ENCODE peak calls at places on chromosomes 6 and 20, in four cellular contexts. K, T, S and G are unnamed samples.

GRCh38 chr20:9051508-9051907 is 17.4 kb upstream of the PLCB4 start:
- DNase-seq in K (no peak), S (peak), T (peak), G (peak)

GRCh38 chr6:165821754-165822153 is 158.7 kb upstream of the PDE10A start:
- DNase-seq in T (no peak), S (no peak), K (no peak), G (no peak)

GRCh38 chr20:37516697-37517370 is 4.2 kb upstream of the NNAT start:
- DNase-seq in T (no peak), K (no peak), S (peak), G (no peak)

GRCh38 chr6:40138273-40138720 is 204.0 kb upstream of the MOCS1 start:
- DNase-seq in S (no peak), K (no peak), T (no peak), G (no peak)

GRCh38 chr6:144845181-144845580 is 560.0 kb downstream of the UTRN start:
- DNase-seq in S (no peak), K (no peak), T (no peak), G (peak)

GRCh38 chr6:7507600-7507999 is 33.9 kb upstream of the DSP start:
- DNase-seq in K (no peak), T (no peak), S (no peak), G (no peak)

GRCh38 chr6:166496460-166496859 is 90.0 kb downstream of the RAMACL start:
- DNase-seq in S (no peak), T (no peak), K (no peak), G (no peak)

GRCh38 chr20:48523191-48523757 is 304.5 kb downstream of the PREX1 start:
- DNase-seq in S (no peak), K (peak), T (peak), G (no peak)

GRCh38 chr20:40843251-40843650 is 154.2 kb upstream of the MAFB start:
- DNase-seq in T (no peak), S (no peak), K (no peak), G (no peak)

GRCh38 chr6:108746411-108746810 is 101.8 kb upstream of the ARMC2 start:
- DNase-seq in S (no peak), K (no peak), T (no peak), G (no peak)

GRCh38 chr6:10401004-10401536 is 13.8 kb downstream of the TFAP2A start:
- DNase-seq in S (no peak), T (no peak), K (no peak), G (no peak)

GRCh38 chr6:24495516-24495847 is 713 bp downstream of the ALDH5A1 start:
- DNase-seq in T (no peak), K (peak), S (no peak), G (no peak)

GRCh38 chr6:114830515-114830914 is 487.7 kb upstream of the HS3ST5 start:
- DNase-seq in S (no peak), T (no peak), K (no peak), G (no peak)

GRCh38 chr6:114824409-114824808 is 481.6 kb upstream of the HS3ST5 start:
- DNase-seq in K (no peak), T (no peak), S (no peak), G (no peak)

GRCh38 chr6:114827135-114827534 is 484.3 kb upstream of the HS3ST5 start:
- DNase-seq in T (no peak), K (no peak), S (no peak), G (no peak)
- TF ChIP-seq CTCF in T (no peak), K (no peak), S (no peak), G (no peak)

GRCh38 chr20:45341939-45342862 is 6.0 kb downstream of the SDC4 start:
- DNase-seq in T (no peak), S (no peak), K (peak), G (no peak)
- H3K4me3 ChIP-seq in T (peak), S (peak), K (no peak), G (peak)

DNA sequence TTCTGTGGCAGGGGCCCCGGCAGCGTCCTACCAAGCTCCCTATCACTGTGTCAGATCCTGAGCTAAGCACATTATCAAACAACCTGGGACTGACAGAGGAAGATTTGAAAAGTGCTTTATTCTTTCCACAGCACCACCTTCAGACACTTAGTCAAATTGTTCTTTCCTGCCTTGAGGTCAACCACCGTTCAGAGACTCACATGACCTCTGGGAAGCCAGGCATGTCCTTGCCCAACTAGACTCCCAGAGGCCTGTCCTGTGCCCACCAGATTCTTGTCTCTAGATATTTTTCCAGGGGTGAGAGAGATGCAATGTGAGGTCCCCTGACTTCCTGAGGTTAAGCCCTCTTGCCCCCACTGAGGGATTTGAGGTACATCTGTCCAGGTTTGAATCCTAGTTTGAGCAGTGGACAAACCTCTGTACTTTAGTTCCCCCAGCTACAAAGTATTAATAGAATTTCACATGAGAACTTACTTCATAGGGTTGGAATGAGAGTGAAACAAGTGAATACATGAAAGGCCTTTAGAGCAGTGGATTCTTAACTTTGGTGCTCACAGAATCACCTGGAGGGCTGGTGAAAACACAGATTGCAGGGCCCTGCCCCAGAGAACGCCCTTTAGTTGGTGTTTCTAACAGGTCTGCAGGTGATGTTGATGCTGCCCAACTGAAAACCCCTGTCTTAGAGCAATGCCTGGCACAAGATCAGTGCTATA is 179.8 kb downstream of the CLIC5 start:
- DNase-seq in S (no peak), T (no peak), K (no peak), G (no peak)
- TF ChIP-seq CTCF in S (no peak), T (no peak), K (no peak), G (no peak)

GRCh38 chr6:89411019-89411268 is 1.1 kb downstream of the RRAGD start:
- DNase-seq in K (no peak), T (no peak), S (no peak), G (no peak)
- H3K4me3 ChIP-seq in K (peak), T (no peak), S (no peak), G (no peak)